ENCODE peak calls at places on chromosomes 11 and 22, in seven cellular contexts. One of them, this sample, is unnamed.

GRCh38 chr22:39496131-39496838 is 5.8 kb upstream of the MIEF1 start:
- DNase-seq in vagina: no peak
- DNase-seq in A549: peak; percentile 69
- DNase-seq in CD4-positive, alpha-beta memory T cell: peak; percentile 65
- DNase-seq in upper lobe of right lung: peak; percentile 85
- DNase-seq in prostate gland: peak; percentile 56
- DNase-seq in substantia nigra: peak; percentile 66
- DNase-seq in this sample: no peak

GRCh38 chr11:76649964-76650363 is 20.6 kb downstream of the LRRC32 start:
- DNase-seq in prostate gland: no peak
- DNase-seq in CD4-positive, alpha-beta memory T cell: no peak
- DNase-seq in substantia nigra: no peak
- DNase-seq in vagina: no peak
- DNase-seq in upper lobe of right lung: no peak
- DNase-seq in A549: no peak
- DNase-seq in this sample: no peak

GRCh38 chr22:29014301-29014700 is 47.3 kb downstream of the C22orf31 start:
- DNase-seq in substantia nigra: no peak
- DNase-seq in prostate gland: no peak
- DNase-seq in vagina: no peak
- DNase-seq in upper lobe of right lung: no peak
- DNase-seq in A549: no peak
- DNase-seq in CD4-positive, alpha-beta memory T cell: no peak
- DNase-seq in this sample: no peak

GRCh38 chr11:120141144-120142071 is 3.5 kb upstream of the TRIM29 start:
- DNase-seq in CD4-positive, alpha-beta memory T cell: no peak
- DNase-seq in upper lobe of right lung: no peak
- DNase-seq in prostate gland: peak; percentile 4
- DNase-seq in vagina: peak; percentile 91
- DNase-seq in substantia nigra: no peak
- DNase-seq in A549: no peak
- DNase-seq in this sample: no peak

GRCh38 chr22:47434336-47435203 is 672.1 kb downstream of the TBC1D22A start:
- DNase-seq in A549: no peak
- DNase-seq in prostate gland: no peak
- DNase-seq in upper lobe of right lung: no peak
- DNase-seq in vagina: peak; percentile 67
- DNase-seq in substantia nigra: no peak
- DNase-seq in CD4-positive, alpha-beta memory T cell: no peak
- DNase-seq in this sample: no peak

GRCh38 chr11:2932850-2933251 is 3.6 kb upstream of the PHLDA2 start:
- DNase-seq in vagina: no peak
- DNase-seq in CD4-positive, alpha-beta memory T cell: peak; percentile 65
- DNase-seq in substantia nigra: no peak
- DNase-seq in upper lobe of right lung: peak; percentile 65
- DNase-seq in A549: no peak
- DNase-seq in prostate gland: no peak
- DNase-seq in this sample: no peak

GRCh38 chr22:23109079-23109347 is 32.8 kb downstream of the RSPH14 start:
- DNase-seq in substantia nigra: no peak
- DNase-seq in CD4-positive, alpha-beta memory T cell: no peak
- DNase-seq in A549: no peak
- DNase-seq in prostate gland: no peak
- DNase-seq in upper lobe of right lung: no peak
- DNase-seq in vagina: no peak
- DNase-seq in this sample: no peak

GRCh38 chr22:48881326-48881980 is 946.2 kb downstream of the BRD1 start:
- DNase-seq in upper lobe of right lung: peak; percentile 36
- DNase-seq in CD4-positive, alpha-beta memory T cell: no peak
- DNase-seq in prostate gland: no peak
- DNase-seq in A549: no peak
- DNase-seq in vagina: no peak
- DNase-seq in substantia nigra: no peak
- DNase-seq in this sample: no peak

GRCh38 chr22:20422965-20423635 is 14.5 kb downstream of the SCARF2 start:
- DNase-seq in upper lobe of right lung: peak; percentile 64
- DNase-seq in CD4-positive, alpha-beta memory T cell: no peak
- DNase-seq in vagina: no peak
- DNase-seq in substantia nigra: peak; percentile 59
- DNase-seq in A549: no peak
- DNase-seq in prostate gland: no peak
- DNase-seq in this sample: no peak

GRCh38 chr11:44531636-44532035 is 33.8 kb upstream of the CD82 start:
- DNase-seq in vagina: no peak
- DNase-seq in prostate gland: no peak
- DNase-seq in CD4-positive, alpha-beta memory T cell: no peak
- DNase-seq in A549: no peak
- DNase-seq in substantia nigra: no peak
- DNase-seq in upper lobe of right lung: no peak
- DNase-seq in this sample: no peak

GRCh38 chr11:95577716-95578460 is 211.7 kb downstream of the FAM76B start:
- DNase-seq in vagina: no peak
- DNase-seq in CD4-positive, alpha-beta memory T cell: no peak
- DNase-seq in prostate gland: no peak
- DNase-seq in A549: no peak
- DNase-seq in upper lobe of right lung: no peak
- DNase-seq in substantia nigra: no peak
- DNase-seq in this sample: peak; percentile 64

GRCh38 chr22:39646614-39647210 is 76.2 kb downstream of the CACNA1I start:
- DNase-seq in vagina: no peak
- DNase-seq in prostate gland: no peak
- DNase-seq in A549: no peak
- DNase-seq in upper lobe of right lung: no peak
- DNase-seq in substantia nigra: no peak
- DNase-seq in CD4-positive, alpha-beta memory T cell: no peak
- DNase-seq in this sample: no peak

GRCh38 chr11:101401245-101401644 is 182.6 kb downstream of the TRPC6 start:
- DNase-seq in vagina: no peak
- DNase-seq in A549: no peak
- DNase-seq in CD4-positive, alpha-beta memory T cell: no peak
- DNase-seq in prostate gland: no peak
- DNase-seq in substantia nigra: no peak
- DNase-seq in upper lobe of right lung: no peak
- DNase-seq in this sample: no peak

GRCh38 chr22:31923166-31923565 is 21.2 kb upstream of the YWHAH start:
- DNase-seq in A549: no peak
- DNase-seq in vagina: no peak
- DNase-seq in CD4-positive, alpha-beta memory T cell: no peak
- DNase-seq in prostate gland: no peak
- DNase-seq in upper lobe of right lung: no peak
- DNase-seq in substantia nigra: no peak
- DNase-seq in this sample: no peak

GRCh38 chr11:8768625-8769333 is 86.2 kb downstream of the RPL27A start:
- DNase-seq in substantia nigra: no peak
- DNase-seq in CD4-positive, alpha-beta memory T cell: no peak
- DNase-seq in vagina: no peak
- DNase-seq in prostate gland: no peak
- DNase-seq in A549: peak; percentile 44
- DNase-seq in upper lobe of right lung: no peak
- DNase-seq in this sample: no peak

GRCh38 chr11:62694455-62695167 is 5.3 kb upstream of the LRRN4CL start:
- DNase-seq in CD4-positive, alpha-beta memory T cell: peak; percentile 80
- DNase-seq in A549: peak; percentile 87
- DNase-seq in substantia nigra: peak; percentile 25
- DNase-seq in vagina: no peak
- DNase-seq in upper lobe of right lung: peak; percentile 82
- DNase-seq in prostate gland: peak; percentile 75
- DNase-seq in this sample: no peak
- H3K27ac ChIP-seq in CD4-positive, alpha-beta memory T cell: no peak overlapping the region
- H3K27ac ChIP-seq in A549: no peak overlapping the region
- H3K27ac ChIP-seq in substantia nigra: no peak overlapping the region
- H3K27ac ChIP-seq in vagina: no peak overlapping the region
- H3K27ac ChIP-seq in upper lobe of right lung: no peak overlapping the region
- H3K27ac ChIP-seq in prostate gland: no peak overlapping the region
- H3K27ac ChIP-seq in this sample: no peak overlapping the region

GRCh38 chr22:46065733-46066454 is 84.4 kb upstream of the PPARA start:
- DNase-seq in A549: no peak
- DNase-seq in CD4-positive, alpha-beta memory T cell: no peak
- DNase-seq in prostate gland: no peak
- DNase-seq in vagina: no peak
- DNase-seq in upper lobe of right lung: no peak
- DNase-seq in substantia nigra: no peak
- DNase-seq in this sample: no peak
- H3K27ac ChIP-seq in A549: peak overlapping the region; percentile 99
- H3K27ac ChIP-seq in CD4-positive, alpha-beta memory T cell: no peak overlapping the region
- H3K27ac ChIP-seq in prostate gland: peak overlapping the region; percentile 100
- H3K27ac ChIP-seq in vagina: peak overlapping the region; percentile 100
- H3K27ac ChIP-seq in upper lobe of right lung: peak overlapping the region; percentile 100
- H3K27ac ChIP-seq in substantia nigra: peak overlapping the region; percentile 99
- H3K27ac ChIP-seq in this sample: peak overlapping the region; percentile 99

GRCh38 chr11:78497309-78497708 is 77.4 kb downstream of the NARS2 start:
- DNase-seq in vagina: no peak
- DNase-seq in prostate gland: no peak
- DNase-seq in substantia nigra: no peak
- DNase-seq in upper lobe of right lung: no peak
- DNase-seq in CD4-positive, alpha-beta memory T cell: no peak
- DNase-seq in A549: no peak
- DNase-seq in this sample: no peak
- H3K27ac ChIP-seq in vagina: no peak overlapping the region
- H3K27ac ChIP-seq in prostate gland: no peak overlapping the region
- H3K27ac ChIP-seq in substantia nigra: no peak overlapping the region
- H3K27ac ChIP-seq in upper lobe of right lung: no peak overlapping the region
- H3K27ac ChIP-seq in CD4-positive, alpha-beta memory T cell: no peak overlapping the region
- H3K27ac ChIP-seq in A549: no peak overlapping the region
- H3K27ac ChIP-seq in this sample: no peak overlapping the region

GRCh38 chr11:64880240-64881001 is 2.0 kb upstream of the EHD1 start:
- DNase-seq in CD4-positive, alpha-beta memory T cell: no peak
- DNase-seq in vagina: no peak
- DNase-seq in substantia nigra: no peak
- DNase-seq in prostate gland: no peak
- DNase-seq in upper lobe of right lung: no peak
- DNase-seq in A549: no peak
- DNase-seq in this sample: no peak
- H3K27ac ChIP-seq in CD4-positive, alpha-beta memory T cell: peak overlapping the region; percentile 92
- H3K27ac ChIP-seq in vagina: peak overlapping the region; percentile 88
- H3K27ac ChIP-seq in substantia nigra: peak overlapping the region; percentile 13
- H3K27ac ChIP-seq in prostate gland: peak overlapping the region; percentile 3
- H3K27ac ChIP-seq in upper lobe of right lung: peak overlapping the region; percentile 90
- H3K27ac ChIP-seq in A549: peak overlapping the region; percentile 32
- H3K27ac ChIP-seq in this sample: no peak overlapping the region

GRCh38 chr11:62599069-62599696 is 2.5 kb downstream of the MTA2 start:
- DNase-seq in upper lobe of right lung: peak; percentile 91
- DNase-seq in A549: peak; percentile 99
- DNase-seq in prostate gland: peak; percentile 88
- DNase-seq in substantia nigra: peak; percentile 71
- DNase-seq in vagina: no peak
- DNase-seq in CD4-positive, alpha-beta memory T cell: peak; percentile 100
- DNase-seq in this sample: peak; percentile 91
- H3K27ac ChIP-seq in upper lobe of right lung: peak overlapping the region; percentile 98
- H3K27ac ChIP-seq in A549: peak overlapping the region; percentile 98
- H3K27ac ChIP-seq in prostate gland: peak overlapping the region; percentile 93
- H3K27ac ChIP-seq in substantia nigra: peak overlapping the region; percentile 94
- H3K27ac ChIP-seq in vagina: peak overlapping the region; percentile 97
- H3K27ac ChIP-seq in CD4-positive, alpha-beta memory T cell: peak overlapping the region; percentile 91
- H3K27ac ChIP-seq in this sample: peak overlapping the region; percentile 94

DNA sequence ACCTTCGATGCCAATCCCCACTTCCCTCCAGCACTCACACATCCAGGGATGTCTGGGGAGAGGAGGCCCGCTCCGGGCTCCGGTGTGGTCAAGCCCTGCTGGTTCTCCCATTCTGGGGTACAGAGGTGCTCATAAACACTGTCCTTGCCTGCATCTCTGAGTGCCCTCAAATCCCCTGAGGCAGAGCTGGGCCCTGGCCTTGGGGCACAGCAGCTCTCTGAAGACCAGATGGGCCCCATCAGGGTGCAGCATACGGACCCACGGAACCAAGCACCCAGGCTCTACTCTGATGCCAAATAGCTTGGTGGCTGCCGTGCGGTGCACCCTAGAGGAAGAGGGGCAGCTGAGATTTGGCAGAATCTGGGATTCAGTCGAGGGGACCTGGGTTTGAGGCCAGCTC is 35.7 kb upstream of the NNMT start:
- DNase-seq in A549: no peak
- DNase-seq in upper lobe of right lung: no peak
- DNase-seq in prostate gland: no peak
- DNase-seq in vagina: no peak
- DNase-seq in substantia nigra: no peak
- DNase-seq in CD4-positive, alpha-beta memory T cell: no peak
- DNase-seq in this sample: no peak
- H3K27ac ChIP-seq in A549: no peak overlapping the region
- H3K27ac ChIP-seq in upper lobe of right lung: no peak overlapping the region
- H3K27ac ChIP-seq in prostate gland: peak overlapping the region; percentile 86
- H3K27ac ChIP-seq in vagina: peak overlapping the region; percentile 86
- H3K27ac ChIP-seq in substantia nigra: peak overlapping the region; percentile 32
- H3K27ac ChIP-seq in CD4-positive, alpha-beta memory T cell: no peak overlapping the region
- H3K27ac ChIP-seq in this sample: no peak overlapping the region

DNA sequence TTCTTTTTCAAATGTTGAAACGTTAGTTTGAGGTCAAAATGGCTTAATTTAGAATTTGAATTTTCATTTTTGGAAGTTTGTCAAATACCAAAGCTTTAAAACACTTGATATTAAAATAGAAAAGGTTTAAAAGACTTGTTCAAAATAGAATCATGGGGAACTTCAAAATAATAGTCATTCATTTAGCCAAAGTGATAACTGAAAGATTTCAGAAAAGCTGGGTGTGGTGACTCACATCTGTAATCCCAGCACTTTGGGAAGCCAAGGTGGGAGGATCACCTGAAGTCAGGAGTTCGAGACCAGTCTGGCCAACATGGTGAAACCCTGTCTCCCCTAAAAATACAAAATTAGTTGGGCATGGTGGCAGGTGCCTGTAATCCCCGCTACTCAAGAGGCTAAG is 10.9 kb downstream of the GSTP1 start:
- DNase-seq in A549: no peak
- DNase-seq in prostate gland: no peak
- DNase-seq in upper lobe of right lung: no peak
- DNase-seq in vagina: no peak
- DNase-seq in CD4-positive, alpha-beta memory T cell: no peak
- DNase-seq in substantia nigra: no peak
- DNase-seq in this sample: no peak
- H3K27ac ChIP-seq in A549: no peak overlapping the region
- H3K27ac ChIP-seq in prostate gland: no peak overlapping the region
- H3K27ac ChIP-seq in upper lobe of right lung: no peak overlapping the region
- H3K27ac ChIP-seq in vagina: no peak overlapping the region
- H3K27ac ChIP-seq in CD4-positive, alpha-beta memory T cell: no peak overlapping the region
- H3K27ac ChIP-seq in substantia nigra: no peak overlapping the region
- H3K27ac ChIP-seq in this sample: no peak overlapping the region